ENCODE peak calls at places on chromosomes 7 and 10, in nine cellular contexts. F is heart right ventricle; Q is MCF 10A; M is IMR-90; S is osteocyte; D is HCT116; I is sigmoid colon; T is lung; Z is CD8-positive, alpha-beta T cell. A is an unnamed sample.

GRCh38 chr10:45235823-45236222 is 79.6 kb downstream of the OR13A1 start:
- DNase-seq in T (no peak), Z (no peak), I (no peak), F (no peak), Q (peak), M (peak), S (no peak), D (no peak), A (no peak)

GRCh38 chr10:125096371-125096770 is 64.0 kb downstream of the CTBP2 start:
- DNase-seq in Z (no peak), Q (peak), T (no peak), F (no peak), S (no peak), I (peak), M (no peak), D (no peak), A (no peak)

GRCh38 chr7:10312942-10313341 is 660.7 kb upstream of the PHF14 start:
- DNase-seq in T (no peak), Q (no peak), Z (no peak), F (no peak), D (no peak), S (no peak), I (no peak), M (no peak), A (no peak)

GRCh38 chr10:33332183-33333031 is 2.1 kb downstream of the NRP1 start:
- DNase-seq in T (no peak), F (no peak), D (no peak), Q (peak), M (peak), I (no peak), S (no peak), Z (no peak), A (no peak)

GRCh38 chr10:12556057-12556456 is 206.7 kb downstream of the CAMK1D start:
- DNase-seq in I (no peak), T (no peak), D (no peak), Z (no peak), M (no peak), Q (no peak), S (no peak), F (no peak), A (no peak)

GRCh38 chr7:132328047-132328620 is 248.1 kb downstream of the PLXNA4 start:
- DNase-seq in T (no peak), S (no peak), Q (no peak), M (no peak), Z (no peak), I (no peak), D (no peak), F (peak), A (peak)

GRCh38 chr10:113216068-113216467 is 266.0 kb downstream of the TCF7L2 start:
- DNase-seq in I (no peak), Z (no peak), M (no peak), Q (peak), D (peak), T (no peak), F (no peak), S (no peak), A (no peak)

GRCh38 chr7:26329520-26330269 is 38.0 kb downstream of the SNX10 start:
- DNase-seq in T (peak), M (no peak), D (no peak), I (peak), F (peak), Q (no peak), S (peak), Z (no peak), A (peak)

GRCh38 chr10:10213237-10213636 is 804.4 kb upstream of the CELF2 start:
- DNase-seq in D (no peak), Z (no peak), I (no peak), S (no peak), T (no peak), M (no peak), F (no peak), Q (no peak), A (no peak)

GRCh38 chr10:105239311-105240215 is 598.5 kb downstream of the SORCS3 start:
- DNase-seq in M (no peak), S (no peak), D (no peak), F (peak), Q (no peak), I (no peak), Z (no peak), T (no peak), A (peak)

GRCh38 chr10:95480901-95481491 is 80.2 kb downstream of the SORBS1 start:
- DNase-seq in I (no peak), Z (no peak), T (no peak), M (no peak), Q (no peak), F (no peak), S (no peak), D (no peak), A (no peak)

GRCh38 chr10:105981679-105982078 is 1182.8 kb downstream of the SORCS1 start:
- DNase-seq in Q (no peak), D (no peak), T (no peak), Z (no peak), M (no peak), I (no peak), F (no peak), S (no peak), A (no peak)

GRCh38 chr10:113051456-113051855 is 101.4 kb downstream of the TCF7L2 start:
- DNase-seq in M (peak), Z (no peak), D (no peak), T (no peak), Q (no peak), S (no peak), F (no peak), I (no peak), A (no peak)

GRCh38 chr7:135761751-135762488 is 13.3 kb upstream of the FAM180A start:
- DNase-seq in Q (peak), I (no peak), D (no peak), S (no peak), T (no peak), Z (no peak), F (no peak), M (peak), A (no peak)

GRCh38 chr10:48946891-48947500 is 7.4 kb upstream of the LRRC18 start:
- DNase-seq in D (no peak), I (peak), S (no peak), T (no peak), M (no peak), F (no peak), Q (peak), Z (no peak), A (no peak)

GRCh38 chr10:63525021-63525420 is 3.8 kb downstream of the REEP3 start:
- DNase-seq in Q (no peak), I (no peak), D (no peak), Z (no peak), S (no peak), M (no peak), T (no peak), F (no peak), A (no peak)

GRCh38 chr7:22356855-22357310 is at the start of gene RAPGEF5:
- DNase-seq in T (no peak), Q (peak), S (no peak), M (no peak), I (no peak), F (peak), D (peak), Z (no peak), A (no peak)

GRCh38 chr7:17195576-17195975 is 102.9 kb upstream of the AHR start:
- DNase-seq in F (no peak), Z (no peak), S (no peak), D (no peak), M (no peak), T (no peak), Q (no peak), I (no peak), A (no peak)

GRCh38 chr10:112446055-112446854 is 459 bp downstream of the ZDHHC6 start:
- DNase-seq in I (no peak), Z (peak), S (no peak), Q (peak), D (no peak), T (no peak), F (peak), M (peak), A (no peak)

GRCh38 chr10:102675887-102676616 is 31.8 kb downstream of the TRIM8 start:
- DNase-seq in D (no peak), I (peak), T (no peak), Q (no peak), M (peak), S (no peak), F (no peak), Z (no peak), A (no peak)

GRCh38 chr7:104956753-104957450 is 57.1 kb upstream of the KMT2E start:
- DNase-seq in F (no peak), T (no peak), D (no peak), Q (no peak), I (no peak), Z (no peak), M (peak), S (no peak), A (no peak)

GRCh38 chr7:135650831-135651573 is 11.3 kb upstream of the STMP1 start:
- DNase-seq in D (no peak), M (peak), F (no peak), T (no peak), I (no peak), Q (no peak), S (no peak), Z (no peak), A (no peak)

GRCh38 chr10:24889636-24890035 is 62.8 kb downstream of the PRTFDC1 start:
- DNase-seq in F (no peak), I (no peak), Q (peak), D (no peak), M (no peak), T (no peak), S (no peak), Z (no peak), A (no peak)

GRCh38 chr7:114533151-114533550 is 118.5 kb downstream of the FOXP2 start:
- DNase-seq in D (no peak), M (no peak), Z (no peak), F (no peak), I (no peak), T (no peak), S (no peak), Q (no peak), A (no peak)

GRCh38 chr7:55086413-55087201 is 67.8 kb downstream of the EGFR start:
- DNase-seq in Z (no peak), T (peak), S (peak), D (peak), I (no peak), M (peak), Q (peak), F (no peak), A (no peak)

DNA sequence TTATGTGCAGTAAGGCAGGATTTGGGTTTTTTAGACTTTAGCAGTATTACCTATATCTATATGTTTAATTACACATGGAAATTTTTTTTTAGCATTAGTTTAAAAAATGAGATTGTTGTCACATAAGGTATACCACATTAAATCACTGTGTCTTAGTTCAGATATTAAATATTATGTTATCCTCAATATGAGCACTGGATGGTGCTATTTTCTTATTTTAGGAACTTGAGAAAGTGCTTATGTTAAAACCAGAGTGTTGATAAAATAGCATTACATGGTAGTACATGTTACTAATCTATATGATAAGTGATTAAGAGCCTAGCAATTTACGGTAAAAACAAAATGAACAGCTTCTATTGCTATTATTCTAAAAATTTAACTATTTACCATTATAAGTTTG is 28.8 kb downstream of the MIOS start:
- DNase-seq in S (no peak), Z (no peak), Q (peak), T (no peak), M (peak), I (no peak), F (no peak), D (peak), A (no peak)
- TF ChIP-seq CTCF in S (peak), Z (peak), Q (peak), T (peak), M (peak), I (no peak), F (no peak), D (no peak), A (peak)

GRCh38 chr7:29140873-29141468 is 5.4 kb downstream of the CPVL start:
- DNase-seq in D (no peak), Z (no peak), I (no peak), S (no peak), Q (peak), F (no peak), T (no peak), M (no peak), A (no peak)
- TF ChIP-seq CTCF in D (no peak), Z (no peak), I (no peak), S (no peak), Q (no peak), F (no peak), T (no peak), M (no peak), A (no peak)

DNA sequence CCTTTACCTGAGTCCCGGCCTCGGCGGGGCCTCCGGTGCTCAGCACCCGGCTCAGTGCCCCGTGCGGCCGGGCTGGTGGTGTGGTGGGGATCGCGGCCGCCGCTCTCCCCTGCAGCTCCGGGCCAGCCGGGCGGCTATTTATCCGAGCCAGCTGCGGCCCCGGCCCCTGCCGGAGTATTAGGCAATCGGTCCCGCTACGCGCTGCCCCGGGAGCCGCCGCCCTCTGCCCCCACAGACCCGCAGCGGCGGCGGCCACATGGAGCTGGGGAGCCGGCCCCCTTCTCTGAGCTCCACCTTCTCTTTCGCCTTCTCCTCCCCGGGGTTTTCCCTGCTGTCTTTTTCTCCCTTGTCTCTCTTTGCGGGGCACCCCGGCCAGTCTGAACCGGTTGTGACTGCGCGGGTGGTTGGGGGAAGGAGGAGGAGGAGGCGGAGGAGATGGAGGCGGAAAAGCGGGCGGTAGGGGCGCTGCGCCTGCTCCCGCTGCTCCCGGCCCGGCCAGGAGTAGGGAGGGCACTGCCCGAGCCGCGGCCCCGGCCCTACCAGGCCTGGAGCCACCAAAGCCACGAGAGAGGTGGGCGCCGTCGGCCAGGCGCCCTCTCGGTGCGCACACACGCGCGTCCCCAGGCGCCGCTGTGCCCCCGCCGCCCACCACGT is at the start of gene SLC16A9:
- DNase-seq in Z (no peak), S (peak), Q (peak), F (peak), T (peak), M (peak), I (peak), D (peak), A (peak)
- TF ChIP-seq CTCF in Z (no peak), S (peak), Q (peak), F (no peak), T (no peak), M (peak), I (no peak), D (peak), A (peak)

GRCh38 chr10:66307826-66308225 is 618.0 kb upstream of the LRRTM3 start:
- DNase-seq in F (no peak), M (no peak), Q (peak), Z (no peak), I (no peak), S (no peak), T (no peak), D (no peak), A (no peak)
- TF ChIP-seq CTCF in F (no peak), M (no peak), Q (peak), Z (no peak), I (no peak), S (peak), T (no peak), D (no peak), A (peak)

A was measured in left ventricle myocardium inferior.